ENCODE peak calls at places on chromosomes 5 and 9, in four cellular contexts. One of them, this sample, is unnamed.

GRCh38 chr5:41649659-41650058 is 139.3 kb upstream of the PLCXD3 start:
- DNase-seq in GM12891: no peak
- DNase-seq in K562: no peak
- DNase-seq in GM12878: no peak
- DNase-seq in this sample: no peak

GRCh38 chr5:169213479-169213878 is 87.5 kb downstream of the SLIT3 start:
- DNase-seq in GM12891: no peak
- DNase-seq in K562: no peak
- DNase-seq in GM12878: no peak
- DNase-seq in this sample: no peak

GRCh38 chr5:139138790-139139189 is 59.4 kb downstream of the SIL1 start:
- DNase-seq in GM12891: no peak
- DNase-seq in K562: no peak
- DNase-seq in GM12878: no peak
- DNase-seq in this sample: no peak

GRCh38 chr5:173396311-173396993 is 68.2 kb upstream of the STC2 start:
- DNase-seq in GM12891: no peak
- DNase-seq in K562: no peak
- DNase-seq in GM12878: no peak
- DNase-seq in this sample: no peak

GRCh38 chr5:142618125-142618524 is 67.8 kb downstream of the FGF1 start:
- DNase-seq in GM12891: no peak
- DNase-seq in K562: no peak
- DNase-seq in GM12878: no peak
- DNase-seq in this sample: no peak

GRCh38 chr9:76027426-76027825 is 137.0 kb downstream of the PCSK5 start:
- DNase-seq in GM12891: no peak
- DNase-seq in K562: no peak
- DNase-seq in GM12878: no peak
- DNase-seq in this sample: no peak

GRCh38 chr5:115459844-115460243 is 84.7 kb downstream of the FEM1C start:
- DNase-seq in GM12891: no peak
- DNase-seq in K562: no peak
- DNase-seq in GM12878: no peak
- DNase-seq in this sample: no peak

GRCh38 chr9:109198736-109199384 is 31.8 kb upstream of the FRRS1L start:
- DNase-seq in GM12891: no peak
- DNase-seq in K562: peak; percentile 46
- DNase-seq in GM12878: no peak
- DNase-seq in this sample: no peak

GRCh38 chr9:108634164-108634563 is 221.6 kb downstream of the ACTL7B start:
- DNase-seq in GM12891: no peak
- DNase-seq in K562: no peak
- DNase-seq in GM12878: no peak
- DNase-seq in this sample: no peak

GRCh38 chr9:70340572-70340971 is 73.9 kb downstream of the KLF9 start:
- DNase-seq in GM12891: no peak
- DNase-seq in K562: no peak
- DNase-seq in GM12878: no peak
- DNase-seq in this sample: no peak

GRCh38 chr5:105849701-105850100 is 1821.0 kb downstream of the EFNA5 start:
- DNase-seq in GM12891: no peak
- DNase-seq in K562: no peak
- DNase-seq in GM12878: no peak
- DNase-seq in this sample: no peak

GRCh38 chr5:179164331-179165311 is 104.4 kb downstream of the ZNF354C start:
- DNase-seq in GM12891: no peak
- DNase-seq in K562: no peak
- DNase-seq in GM12878: no peak
- DNase-seq in this sample: no peak

GRCh38 chr5:673837-674629 is 19.1 kb downstream of the TPPP start:
- DNase-seq in GM12891: no peak
- DNase-seq in K562: no peak
- DNase-seq in GM12878: no peak
- DNase-seq in this sample: no peak

GRCh38 chr5:137078171-137078665 is 420.9 kb downstream of the SPOCK1 start:
- DNase-seq in GM12891: no peak
- DNase-seq in K562: no peak
- DNase-seq in GM12878: no peak
- DNase-seq in this sample: no peak

GRCh38 chr5:103207653-103208052 is 50.9 kb upstream of the MACIR start:
- DNase-seq in GM12891: no peak
- DNase-seq in K562: no peak
- DNase-seq in GM12878: no peak
- DNase-seq in this sample: no peak

GRCh38 chr5:113274836-113275414 is 159.9 kb downstream of the TSSK1B start:
- DNase-seq in GM12891: no peak
- DNase-seq in K562: no peak
- DNase-seq in GM12878: no peak
- DNase-seq in this sample: no peak

DNA sequence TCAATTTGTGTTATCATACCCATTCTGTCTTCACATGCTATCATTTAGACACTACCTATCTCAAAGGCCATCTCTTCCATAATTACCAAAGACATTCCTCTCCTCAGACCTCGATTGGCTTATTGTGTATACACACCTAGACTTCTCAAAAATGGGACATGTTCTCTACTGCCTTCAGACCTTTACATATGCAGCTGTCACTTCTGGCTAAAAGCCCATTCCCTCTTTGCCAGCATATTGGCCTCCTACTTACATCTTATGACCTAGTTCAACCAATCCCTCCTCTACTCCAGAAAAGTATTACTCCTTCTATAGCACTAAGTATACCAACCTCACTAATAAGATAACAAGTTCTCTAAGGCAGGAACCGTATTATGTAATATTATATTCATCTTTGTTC is 84.4 kb downstream of the RAPGEF6 start:
- DNase-seq in GM12891: no peak
- DNase-seq in K562: no peak
- DNase-seq in GM12878: no peak
- DNase-seq in this sample: no peak
- TF ChIP-seq SPI1 in GM12891: no peak
- TF ChIP-seq SPI1 in K562: no peak
- TF ChIP-seq SPI1 in GM12878: no peak
- TF ChIP-seq SPI1 in this sample: no peak

GRCh38 chr9:20070336-20070735 is 281.5 kb upstream of the SLC24A2 start:
- DNase-seq in GM12891: no peak
- DNase-seq in K562: no peak
- DNase-seq in GM12878: no peak
- DNase-seq in this sample: no peak
- TF ChIP-seq SPI1 in GM12891: no peak
- TF ChIP-seq SPI1 in K562: no peak
- TF ChIP-seq SPI1 in GM12878: no peak
- TF ChIP-seq SPI1 in this sample: no peak

GRCh38 chr5:38595149-38595725 is 38.8 kb upstream of the LIFR start:
- DNase-seq in GM12891: no peak
- DNase-seq in K562: no peak
- DNase-seq in GM12878: no peak
- DNase-seq in this sample: no peak

GRCh38 chr5:38589629-38590028 is 33.2 kb upstream of the LIFR start:
- DNase-seq in GM12891: no peak
- DNase-seq in K562: no peak
- DNase-seq in GM12878: no peak
- DNase-seq in this sample: no peak

GRCh38 chr5:38593959-38594358 is 37.5 kb upstream of the LIFR start:
- DNase-seq in GM12891: no peak
- DNase-seq in K562: no peak
- DNase-seq in GM12878: no peak
- DNase-seq in this sample: no peak

GRCh38 chr5:38591450-38591849 is 35.0 kb upstream of the LIFR start:
- DNase-seq in GM12891: no peak
- DNase-seq in K562: no peak
- DNase-seq in GM12878: no peak
- DNase-seq in this sample: no peak

GRCh38 chr5:38590846-38591245 is 34.4 kb upstream of the LIFR start:
- DNase-seq in GM12891: no peak
- DNase-seq in K562: no peak
- DNase-seq in GM12878: no peak
- DNase-seq in this sample: no peak
- TF ChIP-seq SPI1 in GM12891: no peak
- TF ChIP-seq SPI1 in K562: no peak
- TF ChIP-seq SPI1 in GM12878: no peak
- TF ChIP-seq SPI1 in this sample: no peak

DNA sequence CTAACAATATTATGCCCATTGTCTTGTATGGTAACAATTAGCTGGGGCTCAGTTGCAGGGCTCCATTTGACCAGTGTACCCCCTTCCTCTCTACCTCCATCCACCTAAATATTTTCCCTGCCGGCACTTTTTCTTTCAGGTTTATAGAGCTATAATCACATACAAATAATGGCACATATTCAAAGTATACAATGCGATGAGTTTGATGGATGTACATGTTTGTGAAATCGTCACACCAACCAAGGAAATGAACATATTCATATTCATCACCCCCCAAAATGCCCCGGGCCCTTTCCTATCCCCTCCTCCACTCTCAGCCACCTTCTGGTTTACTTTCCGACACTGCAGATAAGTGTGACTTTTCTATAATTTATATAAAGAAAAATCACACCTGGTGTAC is 351.5 kb downstream of the GADD45G start:
- DNase-seq in GM12891: no peak
- DNase-seq in K562: no peak
- DNase-seq in GM12878: no peak
- DNase-seq in this sample: no peak
- TF ChIP-seq SPI1 in GM12891: no peak
- TF ChIP-seq SPI1 in K562: no peak
- TF ChIP-seq SPI1 in GM12878: no peak
- TF ChIP-seq SPI1 in this sample: no peak

GRCh38 chr9:316382-316965 is 101.8 kb downstream of the DOCK8 start:
- DNase-seq in GM12891: no peak
- DNase-seq in K562: no peak
- DNase-seq in GM12878: no peak
- DNase-seq in this sample: no peak

GRCh38 chr9:312596-313320 is 98.1 kb downstream of the DOCK8 start:
- DNase-seq in GM12891: no peak
- DNase-seq in K562: no peak
- DNase-seq in GM12878: no peak
- DNase-seq in this sample: no peak

DNA sequence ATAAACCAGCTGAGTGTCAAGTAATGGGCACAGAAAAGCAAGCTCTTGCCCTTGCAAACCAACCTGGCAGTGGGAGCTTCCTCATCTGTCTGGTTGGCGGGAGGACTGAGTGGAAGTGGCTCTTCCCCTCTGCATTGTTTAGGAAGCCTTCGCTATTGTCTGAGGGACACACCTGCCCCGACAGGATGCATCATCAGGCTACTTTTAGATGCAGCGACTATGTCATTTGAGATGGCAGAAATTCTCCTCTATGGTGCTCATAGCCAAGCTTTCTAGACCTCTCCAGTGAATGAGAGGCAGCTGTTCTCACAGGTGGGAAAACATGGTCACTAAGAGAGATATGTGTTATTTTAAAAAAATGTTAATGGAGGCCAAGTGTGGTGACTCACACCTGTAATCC is 104.0 kb downstream of the DOCK8 start:
- DNase-seq in GM12891: no peak
- DNase-seq in K562: no peak
- DNase-seq in GM12878: no peak
- DNase-seq in this sample: no peak
- TF ChIP-seq SPI1 in GM12891: no peak
- TF ChIP-seq SPI1 in K562: no peak
- TF ChIP-seq SPI1 in GM12878: no peak
- TF ChIP-seq SPI1 in this sample: no peak

GRCh38 chr5:148224131-148224742 is 14.1 kb upstream of the MARCOL start:
- DNase-seq in GM12891: no peak
- DNase-seq in K562: no peak
- DNase-seq in GM12878: no peak
- DNase-seq in this sample: no peak
- TF ChIP-seq SPI1 in GM12891: no peak
- TF ChIP-seq SPI1 in K562: no peak
- TF ChIP-seq SPI1 in GM12878: no peak
- TF ChIP-seq SPI1 in this sample: no peak

DNA sequence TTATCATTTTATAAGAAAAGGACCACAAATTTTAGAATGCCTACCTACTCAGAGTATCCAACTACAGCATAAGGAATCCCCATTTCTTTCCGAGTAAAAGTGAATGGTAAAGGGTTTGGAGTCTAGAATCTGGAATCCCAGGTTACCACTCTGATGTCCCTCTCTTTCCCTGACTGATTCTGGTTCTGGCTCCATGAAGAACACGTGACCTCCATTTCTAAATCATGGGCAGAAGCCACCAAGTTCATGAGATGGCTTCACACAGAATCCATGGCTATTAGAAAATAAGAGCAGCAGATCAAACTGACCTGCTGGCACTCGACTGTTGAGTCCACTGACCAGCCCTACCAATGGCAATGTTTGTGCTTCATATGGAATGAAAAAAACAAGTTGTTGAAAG is 40.7 kb downstream of the PFDN1 start:
- DNase-seq in GM12891: no peak
- DNase-seq in K562: no peak
- DNase-seq in GM12878: no peak
- DNase-seq in this sample: no peak
- TF ChIP-seq SPI1 in GM12891: no peak
- TF ChIP-seq SPI1 in K562: no peak
- TF ChIP-seq SPI1 in GM12878: no peak
- TF ChIP-seq SPI1 in this sample: no peak

GRCh38 chr9:125841444-125841843 is 94.3 kb downstream of the PBX3 start:
- DNase-seq in GM12891: no peak
- DNase-seq in K562: no peak
- DNase-seq in GM12878: no peak
- DNase-seq in this sample: no peak

GRCh38 chr9:125842215-125842614 is 95.0 kb downstream of the PBX3 start:
- DNase-seq in GM12891: no peak
- DNase-seq in K562: no peak
- DNase-seq in GM12878: no peak
- DNase-seq in this sample: no peak

GRCh38 chr9:125843646-125844045 is 96.5 kb downstream of the PBX3 start:
- DNase-seq in GM12891: no peak
- DNase-seq in K562: no peak
- DNase-seq in GM12878: no peak
- DNase-seq in this sample: no peak

GRCh38 chr9:125835655-125836054 is 88.5 kb downstream of the PBX3 start:
- DNase-seq in GM12891: no peak
- DNase-seq in K562: no peak
- DNase-seq in GM12878: no peak
- DNase-seq in this sample: no peak

DNA sequence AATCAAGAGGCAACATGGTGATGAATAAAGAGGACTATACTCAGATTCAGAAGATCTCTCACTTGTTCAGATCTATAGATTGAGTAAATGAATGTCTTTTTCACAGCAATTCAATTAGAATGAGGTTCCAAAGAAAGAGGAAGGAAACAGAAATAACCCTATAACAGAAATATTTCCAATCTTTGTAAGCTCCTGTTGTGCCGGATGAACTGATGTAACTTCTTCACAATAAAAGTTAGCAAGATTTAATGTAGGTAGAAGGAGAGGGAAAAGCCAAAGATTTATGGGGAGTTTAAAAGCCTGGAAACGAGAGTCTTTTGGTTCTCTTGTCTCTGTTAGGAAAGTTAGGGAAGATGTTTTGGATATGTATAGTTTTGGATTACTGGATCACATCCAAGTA is 92.1 kb downstream of the PBX3 start:
- DNase-seq in GM12891: no peak
- DNase-seq in K562: no peak
- DNase-seq in GM12878: no peak
- DNase-seq in this sample: no peak
- TF ChIP-seq SPI1 in GM12891: no peak
- TF ChIP-seq SPI1 in K562: no peak
- TF ChIP-seq SPI1 in GM12878: no peak
- TF ChIP-seq SPI1 in this sample: no peak

This sample was measured in HL-60.